ENCODE peak calls at places on chromosomes 2 and 18, in eight cellular contexts. L, S, U, A, F, X, Z and C are unnamed samples.

GRCh38 chr2:223524066-223524465 is 78.1 kb downstream of the SCG2 start:
- DNase-seq in L (no peak), S (no peak), U (no peak), A (no peak), F (no peak), X (no peak), Z (no peak), C (no peak)

GRCh38 chr18:22848618-22849017 is 84.5 kb upstream of the RBBP8 start:
- DNase-seq in L (no peak), S (no peak), U (peak; percentile 96), A (no peak), F (no peak), X (no peak), Z (no peak), C (no peak)

GRCh38 chr2:65204461-65205230 is 23.0 kb upstream of the ACTR2 start:
- DNase-seq in L (no peak), S (no peak), U (no peak), A (no peak), F (no peak), X (no peak), Z (no peak), C (no peak)

GRCh38 chr2:68594041-68594440 is 49.3 kb upstream of the PROKR1 start:
- DNase-seq in L (no peak), S (no peak), U (peak; percentile 3), A (no peak), F (no peak), X (no peak), Z (no peak), C (no peak)

GRCh38 chr18:39742015-39742466 is 2176.4 kb upstream of the CELF4 start:
- DNase-seq in L (no peak), S (no peak), U (no peak), A (no peak), F (no peak), X (no peak), Z (no peak), C (no peak)

GRCh38 chr18:39701839-39702238 is 2136.2 kb upstream of the CELF4 start:
- DNase-seq in L (no peak), S (no peak), U (no peak), A (no peak), F (no peak), X (no peak), Z (no peak), C (no peak)

GRCh38 chr18:73980289-73980979 is 167.2 kb downstream of the FBXO15 start:
- DNase-seq in L (no peak), S (no peak), U (peak; percentile 35), A (no peak), F (no peak), X (no peak), Z (no peak), C (no peak)

GRCh38 chr2:43333656-43334144 is 107.3 kb upstream of the ZFP36L2 start:
- DNase-seq in L (no peak), S (no peak), U (peak; percentile 61), A (no peak), F (no peak), X (no peak), Z (no peak), C (no peak)

GRCh38 chr2:199261221-199261620 is 196.5 kb downstream of the SATB2 start:
- DNase-seq in L (no peak), S (no peak), U (peak; percentile 71), A (no peak), F (no peak), X (peak; percentile 39), Z (no peak), C (no peak)

GRCh38 chr2:146324954-146325353 is 1519.9 kb upstream of the ACVR2A start:
- DNase-seq in L (no peak), S (no peak), U (peak; percentile 72), A (no peak), F (no peak), X (no peak), Z (no peak), C (no peak)

GRCh38 chr2:128321421-128321775 is 2.7 kb upstream of the HS6ST1 start:
- DNase-seq in L (no peak), S (no peak), U (no peak), A (no peak), F (peak; percentile 69), X (peak; percentile 17), Z (peak; percentile 20), C (no peak)

GRCh38 chr18:25279556-25279955 is 72.4 kb downstream of the ZNF521 start:
- DNase-seq in L (no peak), S (no peak), U (peak; percentile 21), A (no peak), F (no peak), X (no peak), Z (no peak), C (no peak)

GRCh38 chr2:46306320-46306719 is 9.1 kb downstream of the EPAS1 start:
- DNase-seq in L (no peak), S (no peak), U (peak; percentile 57), A (no peak), F (no peak), X (no peak), Z (no peak), C (no peak)

GRCh38 chr2:162677476-162677875 is 161.1 kb downstream of the KCNH7 start:
- DNase-seq in L (no peak), S (no peak), U (peak; percentile 1), A (no peak), F (no peak), X (no peak), Z (no peak), C (no peak)

GRCh38 chr2:174901075-174901474 is 104.1 kb downstream of the CHN1 start:
- DNase-seq in L (no peak), S (no peak), U (peak; percentile 59), A (no peak), F (no peak), X (no peak), Z (no peak), C (no peak)

GRCh38 chr2:188596054-188596453 is 304.4 kb downstream of the GULP1 start:
- DNase-seq in L (no peak), S (no peak), U (no peak), A (no peak), F (no peak), X (no peak), Z (no peak), C (no peak)

GRCh38 chr18:11956371-11957308 is 24.7 kb upstream of the IMPA2 start:
- DNase-seq in L (no peak), S (no peak), U (no peak), A (no peak), F (no peak), X (no peak), Z (no peak), C (no peak)

GRCh38 chr2:151523825-151524224 is 114.1 kb downstream of the RIF1 start:
- DNase-seq in L (no peak), S (no peak), U (peak; percentile 44), A (no peak), F (no peak), X (no peak), Z (no peak), C (no peak)

GRCh38 chr2:9144617-9145016 is 62.0 kb upstream of the ASAP2 start:
- DNase-seq in L (no peak), S (no peak), U (no peak), A (no peak), F (no peak), X (no peak), Z (no peak), C (no peak)
- H3K27ac ChIP-seq in L (no peak overlapping the region), S (no peak overlapping the region), U (peak overlapping the region; percentile 37), A (no peak overlapping the region), F (no peak overlapping the region), X (no peak overlapping the region), Z (no peak overlapping the region), C (no peak overlapping the region)

GRCh38 chr2:27019459-27020336 is 13.1 kb upstream of the TMEM214 start:
- DNase-seq in L (no peak), S (no peak), U (no peak), A (no peak), F (peak; percentile 54), X (no peak), Z (no peak), C (no peak)

GRCh38 chr2:27023740-27024139 is 9.0 kb upstream of the TMEM214 start:
- DNase-seq in L (no peak), S (no peak), U (no peak), A (no peak), F (peak; percentile 48), X (no peak), Z (no peak), C (no peak)

GRCh38 chr2:27021253-27021801 is 11.4 kb upstream of the TMEM214 start:
- DNase-seq in L (no peak), S (no peak), U (peak; percentile 42), A (no peak), F (peak; percentile 41), X (peak; percentile 80), Z (no peak), C (no peak)

GRCh38 chr2:27018142-27018541 is 14.6 kb upstream of the TMEM214 start:
- DNase-seq in L (no peak), S (no peak), U (no peak), A (no peak), F (peak; percentile 44), X (no peak), Z (no peak), C (no peak)

GRCh38 chr2:27020337-27020948 is 12.3 kb upstream of the TMEM214 start:
- DNase-seq in L (no peak), S (no peak), U (no peak), A (no peak), F (peak; percentile 65), X (no peak), Z (peak; percentile 52), C (no peak)
- H3K27ac ChIP-seq in L (no peak overlapping the region), S (no peak overlapping the region), U (no peak overlapping the region), A (no peak overlapping the region), F (no peak overlapping the region), X (peak overlapping the region; percentile 82), Z (peak overlapping the region; percentile 19), C (no peak overlapping the region)

GRCh38 chr2:232876978-232877441 is 6.9 kb downstream of the SNORC start:
- DNase-seq in L (no peak), S (no peak), U (no peak), A (peak; percentile 41), F (peak; percentile 50), X (no peak), Z (no peak), C (no peak)
- H3K27ac ChIP-seq in L (no peak overlapping the region), S (peak overlapping the region; percentile 73), U (no peak overlapping the region), A (no peak overlapping the region), F (no peak overlapping the region), X (peak overlapping the region; percentile 35), Z (peak overlapping the region; percentile 33), C (no peak overlapping the region)

GRCh38 chr2:19649785-19650380 is 251.9 kb downstream of the TTC32 start:
- DNase-seq in L (no peak), S (no peak), U (peak; percentile 99), A (no peak), F (no peak), X (peak; percentile 36), Z (no peak), C (peak; percentile 79)
- H3K27ac ChIP-seq in L (no peak overlapping the region), S (no peak overlapping the region), U (peak overlapping the region; percentile 67), A (no peak overlapping the region), F (peak overlapping the region; percentile 19), X (peak overlapping the region; percentile 80), Z (no peak overlapping the region), C (peak overlapping the region; percentile 26)

GRCh38 chr2:230221533-230221932 is 1.7 kb upstream of the SP110 start:
- DNase-seq in L (no peak), S (no peak), U (no peak), A (no peak), F (no peak), X (no peak), Z (no peak), C (no peak)
- H3K27ac ChIP-seq in L (no peak overlapping the region), S (no peak overlapping the region), U (no peak overlapping the region), A (no peak overlapping the region), F (no peak overlapping the region), X (no peak overlapping the region), Z (no peak overlapping the region), C (no peak overlapping the region)

GRCh38 chr2:98507461-98507860 is 62.8 kb downstream of the INPP4A start:
- DNase-seq in L (no peak), S (no peak), U (no peak), A (no peak), F (no peak), X (no peak), Z (no peak), C (no peak)
- H3K27ac ChIP-seq in L (no peak overlapping the region), S (peak overlapping the region; percentile 13), U (no peak overlapping the region), A (peak overlapping the region; percentile 76), F (no peak overlapping the region), X (peak overlapping the region; percentile 87), Z (no peak overlapping the region), C (no peak overlapping the region)